ENCODE peak calls at places on chromosomes 5 and 9, in five cellular contexts. E is heart right ventricle; Q is CD8-positive, alpha-beta T cell; J is lower lobe of right lung; W is heart left ventricle. N is an unnamed sample.

GRCh38 chr5:106481375-106481774 is 1189.4 kb downstream of the EFNA5 start:
- DNase-seq in Q (no peak), W (no peak), J (no peak), E (no peak), N (no peak)

GRCh38 chr5:146078566-146078965 is 26.8 kb downstream of the PLAC8L1 start:
- DNase-seq in E (no peak), Q (no peak), W (no peak), J (no peak), N (no peak)

GRCh38 chr5:6633469-6634326 is 458 bp downstream of the SRD5A1 start:
- DNase-seq in J (no peak), E (no peak), Q (no peak), W (no peak), N (no peak)

GRCh38 chr9:128689293-128689770 is 310 bp downstream of the SET start:
- DNase-seq in J (peak), Q (peak), W (peak), E (peak), N (peak)

GRCh38 chr9:17742065-17742464 is 163.2 kb downstream of the SH3GL2 start:
- DNase-seq in E (no peak), Q (no peak), J (no peak), W (no peak), N (no peak)

GRCh38 chr9:35000535-35001284 is 11.2 kb downstream of the DNAJB5 start:
- DNase-seq in Q (no peak), J (no peak), E (no peak), W (no peak), N (no peak)

GRCh38 chr5:158559066-158559465 is 540.6 kb downstream of the EBF1 start:
- DNase-seq in E (no peak), Q (no peak), W (no peak), J (no peak), N (no peak)

GRCh38 chr9:101485873-101486692 is 47.6 kb upstream of the RNF20 start:
- DNase-seq in W (peak), J (peak), E (peak), Q (no peak), N (no peak)

GRCh38 chr5:174482549-174482948 is 241.8 kb upstream of the MSX2 start:
- DNase-seq in Q (no peak), J (no peak), E (no peak), W (no peak), N (no peak)

GRCh38 chr9:34994429-34995287 is 5.1 kb downstream of the DNAJB5 start:
- DNase-seq in J (no peak), E (no peak), Q (no peak), W (no peak), N (no peak)

GRCh38 chr5:172380992-172381643 is 73.2 kb downstream of the SH3PXD2B start:
- DNase-seq in W (peak), Q (no peak), J (peak), E (peak), N (no peak)

GRCh38 chr5:172886974-172887491 is 53.0 kb downstream of the ERGIC1 start:
- DNase-seq in W (peak), Q (no peak), J (peak), E (peak), N (no peak)

GRCh38 chr5:122726990-122727616 is 47.8 kb upstream of the SNX2 start:
- DNase-seq in E (no peak), W (no peak), Q (no peak), J (no peak), N (no peak)

GRCh38 chr5:14476791-14477435 is 104.7 kb upstream of the OTULINL start:
- DNase-seq in Q (no peak), E (no peak), W (no peak), J (no peak), N (no peak)

GRCh38 chr5:126544087-126544740 is 50.8 kb downstream of the ALDH7A1 start:
- DNase-seq in J (no peak), Q (peak), E (no peak), W (no peak), N (no peak)

GRCh38 chr5:174306345-174307030 is 261.0 kb downstream of the NSG2 start:
- DNase-seq in E (no peak), J (no peak), Q (no peak), W (no peak), N (no peak)

GRCh38 chr5:424259-425110 is 18.5 kb upstream of the EXOC3 start:
- DNase-seq in E (no peak), W (peak), J (no peak), Q (no peak), N (no peak)

GRCh38 chr5:42858709-42859108 is 47.0 kb upstream of the SELENOP start:
- DNase-seq in W (no peak), Q (no peak), J (no peak), E (no peak), N (no peak)

GRCh38 chr5:156475831-156476551 is 149.0 kb downstream of the SGCD start:
- DNase-seq in E (no peak), W (no peak), Q (no peak), J (no peak), N (no peak)

GRCh38 chr9:93452710-93453046 is 703 bp downstream of the FAM120AOS start:
- DNase-seq in W (no peak), J (peak), Q (no peak), E (no peak), N (no peak)

GRCh38 chr9:33469891-33470290 is 3.8 kb downstream of the NOL6 start:
- DNase-seq in W (peak), J (no peak), Q (no peak), E (no peak), N (no peak)

GRCh38 chr5:121979691-121980090 is 17.9 kb downstream of the SRFBP1 start:
- DNase-seq in J (no peak), E (no peak), Q (no peak), W (no peak), N (no peak)

GRCh38 chr5:53601570-53601969 is 41.1 kb downstream of the NDUFS4 start:
- DNase-seq in W (no peak), E (no peak), Q (no peak), J (no peak), N (no peak)

GRCh38 chr5:60541980-60542379 is 158.0 kb downstream of the DEPDC1B start:
- DNase-seq in E (no peak), J (no peak), W (no peak), Q (no peak), N (no peak)

GRCh38 chr5:88391116-88391515 is 122.5 kb upstream of the TMEM161B start:
- DNase-seq in Q (no peak), W (no peak), J (no peak), E (no peak), N (no peak)

GRCh38 chr9:135515083-135515511 is 6.1 kb upstream of the LCN1 start:
- DNase-seq in W (peak), J (no peak), E (no peak), Q (no peak), N (no peak)

GRCh38 chr5:78547171-78547570 is 101.4 kb downstream of the LHFPL2 start:
- DNase-seq in E (no peak), Q (no peak), J (no peak), W (no peak), N (no peak)

GRCh38 chr9:126326228-126327015 is at the start of gene MVB12B:
- DNase-seq in E (peak), W (peak), J (peak), Q (peak), N (peak)

GRCh38 chr9:86614871-86615849 is 260.9 kb upstream of the TUT7 start:
- DNase-seq in W (no peak), E (no peak), Q (no peak), J (no peak), N (no peak)

GRCh38 chr5:168833383-168833782 is 254.2 kb upstream of the PANK3 start:
- DNase-seq in E (no peak), J (no peak), W (no peak), Q (no peak), N (no peak)

GRCh38 chr5:1553642-1554409 is 30.1 kb upstream of the LPCAT1 start:
- DNase-seq in J (no peak), W (peak), Q (no peak), E (no peak), N (no peak)

GRCh38 chr5:142545653-142546322 is 140.1 kb downstream of the FGF1 start:
- DNase-seq in J (no peak), Q (no peak), E (no peak), W (no peak), N (no peak)

GRCh38 chr5:116303340-116303739 is 218.5 kb downstream of the COMMD10 start:
- DNase-seq in W (no peak), J (no peak), E (no peak), Q (no peak), N (no peak)

GRCh38 chr9:35847786-35848185 is 18.8 kb downstream of the TMEM8B start:
- DNase-seq in Q (no peak), E (no peak), W (no peak), J (no peak), N (no peak)

GRCh38 chr5:172575816-172576215 is 65.2 kb upstream of the NEURL1B start:
- DNase-seq in J (no peak), W (peak), E (no peak), Q (no peak), N (no peak)

GRCh38 chr5:153629027-153629426 is 138.6 kb downstream of the GRIA1 start:
- DNase-seq in W (no peak), E (no peak), Q (no peak), J (peak), N (no peak)

GRCh38 chr9:30943446-30944232 is 1440.8 kb upstream of the ACO1 start:
- DNase-seq in W (no peak), J (peak), E (no peak), Q (no peak), N (no peak)

GRCh38 chr5:140004174-140004573 is 38.9 kb downstream of the NRG2 start:
- DNase-seq in E (no peak), Q (no peak), W (no peak), J (no peak), N (no peak)

GRCh38 chr9:132725306-132725705 is 55.0 kb downstream of the GTF3C4 start:
- DNase-seq in E (no peak), W (no peak), Q (no peak), J (no peak), N (no peak)

GRCh38 chr9:95772320-95773060 is 103.0 kb upstream of the ERCC6L2 start:
- DNase-seq in E (peak), J (no peak), Q (no peak), W (no peak), N (no peak)
- H3K27ac ChIP-seq in E (no peak), J (peak), Q (peak), W (no peak), N (no peak)

GRCh38 chr9:85522459-85523092 is 219.2 kb downstream of the AGTPBP1 start:
- DNase-seq in W (peak), E (peak), J (peak), Q (no peak), N (no peak)
- H3K4me3 ChIP-seq in W (peak), E (peak), J (peak), Q (peak), N (no peak)

GRCh38 chr5:100889165-100889564 is 13.9 kb downstream of the ST8SIA4 start:
- DNase-seq in Q (no peak), E (no peak), W (no peak), J (no peak), N (peak)

GRCh38 chr5:100890514-100891008 is 12.5 kb downstream of the ST8SIA4 start:
- DNase-seq in W (no peak), Q (no peak), E (no peak), J (no peak), N (peak)

GRCh38 chr5:100889896-100890295 is 13.2 kb downstream of the ST8SIA4 start:
- DNase-seq in E (no peak), J (no peak), W (no peak), Q (no peak), N (no peak)
- H3K27ac ChIP-seq in E (peak), J (peak), W (peak), Q (no peak), N (peak)

DNA sequence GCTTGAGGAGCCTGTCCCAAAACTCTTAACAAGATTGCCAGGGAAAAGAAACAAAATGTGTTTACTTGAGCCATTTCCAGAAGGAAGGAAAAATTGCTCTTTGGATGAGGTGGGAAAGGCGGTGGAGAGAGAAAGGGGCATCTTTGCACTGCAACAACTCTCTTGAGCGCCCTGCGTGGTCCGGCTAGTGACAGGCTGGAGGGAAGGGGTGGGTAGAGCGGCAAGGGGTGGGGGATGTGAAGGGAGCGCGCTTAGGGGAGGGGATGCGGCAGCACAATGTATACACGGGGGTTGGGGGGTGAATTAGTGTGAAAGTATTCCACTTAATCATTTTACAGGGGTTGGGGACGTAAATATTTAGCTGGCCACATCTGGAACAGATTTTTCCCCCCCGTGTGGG is 1.3 kb downstream of the FGF10 start:
- DNase-seq in E (no peak), Q (no peak), J (no peak), W (no peak), N (no peak)
- H3K4me3 ChIP-seq in E (no peak), Q (no peak), J (peak), W (peak), N (no peak)

GRCh38 chr5:33933723-33934544 is 2.3 kb upstream of the RXFP3 start:
- DNase-seq in J (no peak), Q (no peak), E (no peak), W (no peak), N (no peak)
- H3K27ac ChIP-seq in J (no peak), Q (no peak), E (no peak), W (no peak), N (no peak)

GRCh38 chr9:38414040-38414723 is 10.1 kb downstream of the IGFBPL1 start:
- DNase-seq in E (no peak), J (no peak), W (no peak), Q (no peak), N (no peak)
- H3K4me3 ChIP-seq in E (no peak), J (no peak), W (no peak), Q (no peak), N (no peak)

GRCh38 chr5:12952409-12952808 is 992.1 kb downstream of the DNAH5 start:
- DNase-seq in E (no peak), J (no peak), Q (no peak), W (no peak), N (no peak)
- H3K27ac ChIP-seq in E (no peak), J (no peak), Q (no peak), W (no peak), N (no peak)

DNA sequence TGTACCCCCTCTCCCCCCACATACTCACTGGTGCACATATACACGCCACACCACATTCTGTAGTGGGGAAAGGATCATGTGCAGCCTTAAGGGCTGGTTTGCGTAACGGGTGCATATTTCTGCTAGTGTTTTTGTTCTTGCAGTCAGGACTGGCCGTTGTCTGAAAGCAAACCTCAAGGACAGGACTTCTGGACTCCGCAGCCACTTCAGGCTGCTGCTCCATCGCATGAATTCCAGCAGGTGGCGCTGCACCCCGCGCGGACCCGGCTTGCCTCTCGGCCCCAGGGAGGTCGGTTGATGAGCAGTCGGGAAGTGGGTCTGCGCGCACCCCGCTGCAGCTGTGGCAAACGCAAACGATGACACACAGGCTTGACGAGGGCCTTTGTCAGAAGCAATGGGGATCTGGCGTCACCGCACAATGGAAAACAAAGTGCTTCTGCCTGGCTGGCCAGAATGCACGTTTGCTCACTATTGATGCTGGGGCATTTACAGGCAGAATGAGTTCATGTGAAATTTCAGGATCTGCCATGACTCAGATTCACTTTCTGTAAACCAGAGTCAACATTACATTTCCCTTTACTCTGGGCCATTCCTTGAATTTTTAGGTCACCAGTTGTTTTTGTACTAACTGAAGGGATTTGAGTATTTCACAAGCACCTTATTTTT is 36.3 kb upstream of the GLRX start:
- DNase-seq in Q (peak), W (peak), J (peak), E (peak), N (peak)
- H3K4me3 ChIP-seq in Q (no peak), W (peak), J (peak), E (no peak), N (peak)

DNA sequence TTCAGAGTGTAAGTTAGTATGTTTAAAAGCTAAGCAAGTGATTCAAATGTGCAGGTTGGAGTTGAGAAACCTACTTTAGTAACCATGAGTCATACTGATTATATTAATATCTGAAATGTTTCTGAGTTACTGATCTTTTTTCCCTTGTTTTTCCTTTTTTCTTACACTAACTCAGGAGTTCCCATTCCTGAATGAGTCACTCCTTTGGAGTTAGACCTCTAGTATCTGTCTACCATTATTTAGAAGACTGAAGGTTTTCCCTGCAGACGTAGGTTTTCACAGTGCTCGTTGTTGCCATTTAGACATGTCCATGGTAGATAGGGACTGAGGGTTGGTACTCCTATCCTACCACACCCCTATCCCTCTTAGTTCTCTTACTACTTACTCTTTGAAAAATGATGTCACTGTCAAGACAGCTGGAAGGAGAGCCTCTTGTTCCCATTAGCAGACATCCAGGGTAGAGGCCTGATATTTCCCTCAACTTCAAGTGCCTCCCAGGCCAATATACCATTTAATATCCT is 20.2 kb downstream of the OCLN start:
- DNase-seq in J (no peak), W (no peak), E (no peak), Q (no peak), N (no peak)
- H3K27ac ChIP-seq in J (peak), W (no peak), E (no peak), Q (no peak), N (no peak)

DNA sequence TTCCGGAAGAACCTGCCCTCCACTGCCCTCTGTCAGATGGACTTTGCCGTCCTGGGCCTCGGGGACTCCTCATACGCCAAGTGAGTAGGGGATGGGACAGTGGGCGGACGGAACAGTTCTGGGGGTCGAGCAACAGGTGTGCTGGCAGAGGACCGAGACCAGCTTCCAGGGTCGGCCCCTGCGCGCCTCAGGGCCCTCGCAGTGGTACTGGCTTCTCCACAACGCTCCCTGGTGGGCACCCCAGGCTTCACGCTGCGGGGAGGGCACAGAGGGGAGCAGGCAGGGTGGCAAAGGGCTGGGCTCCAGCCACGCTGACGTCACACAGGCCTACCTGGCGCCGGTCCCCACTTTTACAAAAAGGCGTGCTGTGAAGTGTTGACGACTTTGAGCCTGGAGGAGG is 7.0 kb downstream of the NDOR1 start:
- DNase-seq in Q (no peak), W (no peak), J (no peak), E (no peak), N (no peak)
- H3K4me3 ChIP-seq in Q (no peak), W (no peak), J (no peak), E (no peak), N (no peak)

N was measured in CD4-positive, CD25-positive, alpha-beta regulatory T cell.